ENCODE peak calls at places on chromosomes 16 and 17, in ten cellular contexts. C is GDM1; M is NCI-H2081; F is A172; Y is lower leg skin; V is transverse colon; P is BE2C; X is H4; W is NCI-H524; O is stimulated activated naive CD8-positive, alpha-beta T cell treated with anti-CD3 and anti-CD28 coated beads, Interleukin-15, Interleukin-2, amounts not matched to agents 100 U/mL and 50 U/mL, for 24 hours. B is an unnamed sample.

GRCh38 chr17:43314582-43314981 is 80.8 kb upstream of the RNU2-1 start:
- DNase-seq in Y (no peak), V (no peak), M (no peak), O (no peak), F (no peak), W (no peak), P (no peak), C (no peak), X (no peak), B (no peak)

GRCh38 chr16:67910162-67910561 is 17.1 kb downstream of the PSKH1 start:
- DNase-seq in P (peak; percentile 49), Y (no peak), X (no peak), V (no peak), M (peak; percentile 52), C (no peak), W (no peak), F (no peak), O (peak; percentile 42), B (no peak)

GRCh38 chr16:15701975-15702970 is 52.2 kb downstream of the NDE1 start:
- DNase-seq in P (no peak), M (no peak), C (no peak), V (no peak), O (no peak), Y (no peak), W (no peak), F (peak; percentile 21), X (no peak), B (no peak)

GRCh38 chr16:11078812-11079459 is 134.6 kb downstream of the CLEC16A start:
- DNase-seq in O (no peak), P (no peak), F (peak; percentile 68), Y (peak; percentile 65), X (peak; percentile 67), W (no peak), C (no peak), V (peak; percentile 56), M (no peak), B (no peak)

GRCh38 chr16:88938933-88939813 is 37.8 kb downstream of the CBFA2T3 start:
- DNase-seq in V (no peak), Y (no peak), M (no peak), P (peak; percentile 47), O (no peak), C (no peak), F (no peak), W (peak; percentile 33), X (no peak), B (no peak)

GRCh38 chr17:12877953-12878669 is 88.8 kb downstream of the ARHGAP44 start:
- DNase-seq in M (no peak), Y (no peak), F (no peak), X (no peak), W (no peak), O (no peak), P (no peak), C (no peak), V (no peak), B (no peak)

GRCh38 chr16:57979006-57979585 is 8.2 kb upstream of the CNGB1 start:
- DNase-seq in F (no peak), O (no peak), P (no peak), W (peak; percentile 24), V (no peak), X (no peak), C (no peak), M (no peak), Y (no peak), B (no peak)

GRCh38 chr16:30903002-30903401 is 6.6 kb downstream of the CTF1 start:
- DNase-seq in W (no peak), C (no peak), P (no peak), M (no peak), O (no peak), Y (no peak), V (no peak), X (no peak), F (no peak), B (no peak)

GRCh38 chr17:47324224-47325020 is 667 bp downstream of the EFCAB13 start:
- DNase-seq in V (peak; percentile 68), X (peak; percentile 56), P (peak; percentile 50), F (no peak), W (peak; percentile 43), C (peak; percentile 77), Y (peak; percentile 52), M (peak; percentile 22), O (peak; percentile 59), B (peak; percentile 61)

GRCh38 chr16:19389246-19389645 is 28.4 kb upstream of the TMC5 start:
- DNase-seq in W (peak; percentile 17), F (peak; percentile 53), C (no peak), O (peak; percentile 55), X (peak; percentile 47), Y (peak; percentile 28), M (peak; percentile 82), P (peak; percentile 42), V (peak; percentile 84), B (peak; percentile 63)

GRCh38 chr17:63116228-63116627 is 150.2 kb downstream of the TANC2 start:
- DNase-seq in M (no peak), X (no peak), V (no peak), F (no peak), O (no peak), P (peak; percentile 16), Y (no peak), C (no peak), W (no peak), B (no peak)

GRCh38 chr16:83928341-83929055 is 24.5 kb upstream of the OSGIN1 start:
- DNase-seq in O (no peak), W (no peak), F (peak; percentile 61), M (no peak), C (no peak), V (no peak), X (no peak), Y (no peak), P (no peak), B (no peak)

GRCh38 chr17:31680126-31680525 is 178.9 kb downstream of the COPRS start:
- DNase-seq in F (no peak), P (no peak), W (no peak), O (peak; percentile 59), V (no peak), C (peak; percentile 64), X (no peak), M (no peak), Y (no peak), B (peak; percentile 79)

GRCh38 chr17:55770220-55770870 is 19.5 kb downstream of the PCTP start:
- DNase-seq in P (no peak), W (peak; percentile 21), V (no peak), C (no peak), X (peak; percentile 69), Y (no peak), O (no peak), M (peak; percentile 57), F (peak; percentile 61), B (no peak)

GRCh38 chr16:50709061-50709695 is 15.8 kb downstream of the NOD2 start:
- DNase-seq in P (no peak), X (no peak), C (peak; percentile 45), Y (no peak), W (no peak), O (no peak), F (no peak), V (no peak), M (no peak), B (no peak)

GRCh38 chr17:81029859-81030258 is 5.1 kb upstream of the BAIAP2 start:
- DNase-seq in V (no peak), W (no peak), Y (no peak), M (no peak), O (no peak), C (no peak), X (no peak), F (no peak), P (no peak), B (no peak)

GRCh38 chr16:88970095-88970494 is 6.9 kb downstream of the CBFA2T3 start:
- DNase-seq in F (no peak), X (no peak), W (no peak), C (no peak), O (no peak), V (no peak), P (no peak), Y (no peak), M (no peak), B (no peak)

GRCh38 chr17:28963841-28964240 is 12.5 kb upstream of the PHF12 start:
- DNase-seq in V (no peak), C (no peak), F (no peak), O (no peak), P (no peak), X (no peak), M (no peak), Y (no peak), W (no peak), B (no peak)

GRCh38 chr16:77273-77806 is 685 bp upstream of the MPG start:
- DNase-seq in C (peak; percentile 23), P (peak; percentile 60), F (no peak), M (peak; percentile 53), O (peak; percentile 52), X (peak; percentile 33), W (no peak), Y (no peak), V (peak; percentile 54), B (peak; percentile 52)

GRCh38 chr16:61042736-61043135 is 993.5 kb downstream of the CDH8 start:
- DNase-seq in M (no peak), O (no peak), W (no peak), F (no peak), P (no peak), X (no peak), V (no peak), Y (no peak), C (no peak), B (no peak)

GRCh38 chr17:68868708-68869107 is 86.5 kb downstream of the ABCA8 start:
- DNase-seq in P (no peak), W (peak; percentile 66), M (peak; percentile 56), V (no peak), Y (no peak), X (no peak), F (no peak), O (no peak), C (no peak), B (no peak)

B was measured in activated naive CD4-positive, alpha-beta T cell treated with anti-CD3 and anti-CD28 coated beads, Interleukin-2, amount 50 U/mL, for 72 hours.